ENCODE peak calls at places on chromosomes 7 and 10, in four cellular contexts. B is GM03348, J is right atrium auricular region, K is cortex of kidney. C is an unnamed sample.
A peak's percentile ranks its signal among the peaks of the same experiment; 100 is the strongest.

GRCh38 chr10:73908853-73909611 is 1.9 kb upstream of the PLAU start:
- DNase-seq in B (peak; percentile 73), J (peak; percentile 76), K (no peak), C (no peak)

GRCh38 chr7:150896562-150897209 is 44.4 kb downstream of the AOC1 start:
- DNase-seq in B (no peak), J (no peak), K (no peak), C (no peak)

GRCh38 chr7:48637382-48637781 is 287.0 kb upstream of the CDC14C start:
- DNase-seq in B (no peak), J (no peak), K (no peak), C (no peak)

GRCh38 chr10:100341953-100342626 is 4.9 kb upstream of the SCD start:
- DNase-seq in B (peak; percentile 86), J (no peak), K (no peak), C (no peak)

GRCh38 chr10:624605-625334 is 64.7 kb downstream of the DIP2C start:
- DNase-seq in B (no peak), J (peak; percentile 86), K (no peak), C (no peak)

GRCh38 chr7:44524811-44525388 is 16.2 kb downstream of the NPC1L1 start:
- DNase-seq in B (no peak), J (no peak), K (no peak), C (no peak)

GRCh38 chr7:75809396-75809795 is 4.2 kb downstream of the CCL24 start:
- DNase-seq in B (no peak), J (no peak), K (no peak), C (no peak)

GRCh38 chr7:112137141-112138101 is 68.8 kb downstream of the DOCK4 start:
- DNase-seq in B (no peak), J (no peak), K (no peak), C (no peak)

GRCh38 chr10:85225311-85225710 is 896.9 kb downstream of the CCSER2 start:
- DNase-seq in B (no peak), J (no peak), K (no peak), C (no peak)

GRCh38 chr7:116280803-116281202 is 70.5 kb downstream of the TES start:
- DNase-seq in B (no peak), J (no peak), K (no peak), C (no peak)

GRCh38 chr7:102860351-102860811 is 52.4 kb upstream of the LRRC17 start:
- DNase-seq in B (peak; percentile 33), J (no peak), K (no peak), C (no peak)

GRCh38 chr7:40655426-40655825 is 520.6 kb downstream of the SUGCT start:
- DNase-seq in B (no peak), J (no peak), K (no peak), C (no peak)

GRCh38 chr10:6470894-6471618 is 109.0 kb downstream of the PRKCQ start:
- DNase-seq in B (no peak), J (no peak), K (no peak), C (no peak)

GRCh38 chr10:130443236-130443635 is 307.0 kb downstream of the GLRX3 start:
- DNase-seq in B (no peak), J (peak; percentile 48), K (no peak), C (no peak)

GRCh38 chr10:131972474-131973071 is 9.2 kb downstream of the BNIP3 start:
- DNase-seq in B (no peak), J (no peak), K (no peak), C (no peak)

GRCh38 chr7:5143935-5144903 is 45.8 kb upstream of the WIPI2 start:
- DNase-seq in B (peak; percentile 36), J (no peak), K (no peak), C (no peak)

GRCh38 chr7:155815332-155816191 is 3.3 kb upstream of the SHH start:
- DNase-seq in B (peak; percentile 85), J (no peak), K (no peak), C (no peak)

GRCh38 chr7:106111671-106112117 is 418 bp downstream of the SYPL1 start:
- DNase-seq in B (peak; percentile 90), J (peak; percentile 65), K (no peak), C (no peak)

GRCh38 chr10:13087986-13088618 is 11.9 kb upstream of the OPTN start:
- DNase-seq in B (peak; percentile 59), J (no peak), K (no peak), C (no peak)

GRCh38 chr7:37333075-37333474 is 115.6 kb downstream of the ELMO1 start:
- DNase-seq in B (no peak), J (no peak), K (no peak), C (no peak)

GRCh38 chr7:1343551-1343950 is 110.9 kb downstream of the UNCX start:
- DNase-seq in B (no peak), J (no peak), K (no peak), C (no peak)

GRCh38 chr7:134851141-134851540 is 71.7 kb downstream of the CALD1 start:
- DNase-seq in B (no peak), J (no peak), K (no peak), C (no peak)

GRCh38 chr10:11823989-11824346 is 812 bp downstream of the PROSER2 start:
- DNase-seq in B (peak; percentile 20), J (no peak), K (no peak), C (no peak)

GRCh38 chr10:59682986-59683937 is 26.4 kb downstream of the SLC16A9 start:
- DNase-seq in B (peak; percentile 9), J (no peak), K (no peak), C (no peak)

GRCh38 chr7:24896031-24896433 is 83.9 kb downstream of the OSBPL3 start:
- DNase-seq in B (no peak), J (no peak), K (no peak), C (no peak)

GRCh38 chr10:3712707-3713106 is 72.3 kb downstream of the KLF6 start:
- DNase-seq in B (no peak), J (no peak), K (no peak), C (no peak)

GRCh38 chr7:17043012-17043877 is 161.5 kb upstream of the AGR3 start:
- DNase-seq in B (no peak), J (no peak), K (no peak), C (no peak)

GRCh38 chr10:78178940-78179339 is 145.3 kb downstream of the RPS24 start:
- DNase-seq in B (peak; percentile 52), J (no peak), K (no peak), C (no peak)

GRCh38 chr7:151809864-151810170 is 67.1 kb downstream of the PRKAG2 start:
- DNase-seq in B (no peak), J (no peak), K (no peak), C (no peak)

GRCh38 chr10:132107211-132107946 is 41.6 kb downstream of the JAKMIP3 start:
- DNase-seq in B (no peak), J (peak; percentile 53), K (no peak), C (no peak)

C was measured in cerebellar nuclear complex.